ENCODE peak calls at places on chromosomes 3 and 15, in six cellular contexts. J is NCI-H524, O is uterus, U is NB4, S is fibroblast of mammary gland, R is pons. I is an unnamed sample.

GRCh38 chr3:53531749-53532148 is 37.3 kb downstream of the CACNA1D start:
- DNase-seq in O (no peak), J (no peak), U (no peak), S (no peak), R (no peak), I (no peak)

GRCh38 chr3:10837849-10838248 is 21.8 kb downstream of the SLC6A11 start:
- DNase-seq in R (peak; percentile 17), O (no peak), J (no peak), U (no peak), S (no peak), I (no peak)

GRCh38 chr3:11734-12133 is 184.8 kb upstream of the CHL1 start:
- DNase-seq in J (no peak), R (no peak), U (no peak), S (no peak), O (no peak), I (no peak)

GRCh38 chr15:90520365-90520764 is 9.4 kb upstream of the CRTC3 start:
- DNase-seq in U (no peak), S (no peak), R (no peak), J (no peak), O (no peak), I (no peak)

GRCh38 chr3:126539558-126540250 is 15.7 kb downstream of the CHST13 start:
- DNase-seq in O (peak; percentile 5), U (no peak), R (no peak), J (no peak), S (no peak), I (peak; percentile 26)

GRCh38 chr3:75978686-75979085 is 193.3 kb upstream of the ZNF717 start:
- DNase-seq in O (no peak), R (no peak), S (peak; percentile 1), J (no peak), U (no peak), I (no peak)

GRCh38 chr3:38834110-38834509 is 18.1 kb upstream of the SCN10A start:
- DNase-seq in R (no peak), S (peak; percentile 80), O (peak; percentile 75), U (peak; percentile 92), J (no peak), I (peak; percentile 52)

GRCh38 chr3:8730641-8731040 is 3.0 kb upstream of the CAV3 start:
- DNase-seq in S (peak; percentile 46), U (no peak), J (no peak), O (no peak), R (no peak), I (no peak)

GRCh38 chr3:156148345-156148945 is 28.1 kb downstream of the KCNAB1 start:
- DNase-seq in J (no peak), O (no peak), R (no peak), U (no peak), S (no peak), I (no peak)

GRCh38 chr3:28777806-28778475 is 429.3 kb upstream of the AZI2 start:
- DNase-seq in J (no peak), S (no peak), R (no peak), U (no peak), O (no peak), I (no peak)

GRCh38 chr3:140092883-140093536 is 158.0 kb downstream of the CLSTN2 start:
- DNase-seq in S (peak; percentile 3), U (no peak), R (peak; percentile 21), J (peak; percentile 100), O (no peak), I (no peak)

GRCh38 chr15:57861805-57862586 is 155.5 kb downstream of the POLR2M start:
- DNase-seq in S (peak; percentile 92), U (no peak), J (no peak), R (no peak), O (peak; percentile 49), I (no peak)

GRCh38 chr15:87944687-87945086 is 311.9 kb downstream of the NTRK3 start:
- DNase-seq in J (no peak), R (no peak), U (no peak), S (no peak), O (peak; percentile 48), I (no peak)

GRCh38 chr3:83039422-83039821 is 1278.0 kb upstream of the GBE1 start:
- DNase-seq in J (no peak), U (no peak), S (no peak), R (no peak), O (no peak), I (no peak)

GRCh38 chr3:52697622-52697946 is 8.0 kb downstream of the GLT8D1 start:
- DNase-seq in J (no peak), U (no peak), O (no peak), R (no peak), S (no peak), I (no peak)

GRCh38 chr3:140834266-140835037 is 107.2 kb upstream of the SLC25A36 start:
- DNase-seq in S (peak; percentile 58), J (no peak), R (no peak), U (no peak), O (no peak), I (no peak)

GRCh38 chr3:88807471-88808090 is 299.8 kb upstream of the EPHA3 start:
- DNase-seq in O (no peak), J (no peak), S (peak; percentile 27), U (no peak), R (no peak), I (no peak)

GRCh38 chr15:92451225-92451825 is 57.6 kb downstream of the ST8SIA2 start:
- DNase-seq in S (peak; percentile 53), J (no peak), R (no peak), O (no peak), U (no peak), I (no peak)

GRCh38 chr3:141410861-141411771 is 42.8 kb downstream of the ZBTB38 start:
- DNase-seq in U (no peak), O (no peak), R (peak; percentile 79), J (no peak), S (peak; percentile 78), I (peak; percentile 45)

I was measured in ureter.